ENCODE peak calls at places on chromosomes 13 and 19, in seven cellular contexts. D is SK-N-SH, R is GM12892, C is H1, L is K562, M is GM12878, O is HepG2. U is an unnamed sample.

GRCh38 chr19:54172764-54173699 is at the start of gene TMC4:
- DNase-seq in O (no peak), L (no peak), R (no peak), M (no peak), C (peak; percentile 82), D (no peak), U (no peak)

GRCh38 chr13:77306458-77306857 is 20.4 kb downstream of the MYCBP2 start:
- DNase-seq in R (no peak), C (no peak), O (no peak), M (no peak), L (no peak), D (no peak), U (no peak)

GRCh38 chr19:19485161-19485997 is 30.0 kb downstream of the TSSK6 start:
- DNase-seq in M (no peak), R (no peak), D (no peak), C (no peak), L (no peak), O (no peak), U (no peak)

GRCh38 chr13:47017476-47017875 is 120.6 kb upstream of the HTR2A start:
- DNase-seq in O (no peak), R (no peak), M (no peak), C (no peak), L (no peak), D (no peak), U (no peak)

GRCh38 chr13:112182831-112183543 is 116.0 kb downstream of the SOX1 start:
- DNase-seq in R (no peak), O (peak; percentile 10), L (no peak), M (no peak), C (no peak), D (no peak), U (no peak)

GRCh38 chr19:3019211-3019854 is 9.7 kb downstream of the TLE2 start:
- DNase-seq in O (no peak), R (no peak), M (no peak), D (no peak), C (no peak), L (no peak), U (no peak)

GRCh38 chr13:20938302-20938701 is 35.8 kb upstream of the XPO4 start:
- DNase-seq in L (no peak), R (no peak), M (no peak), D (no peak), C (no peak), O (peak; percentile 32), U (no peak)

GRCh38 chr13:93794197-93794885 is 567.7 kb downstream of the GPC6 start:
- DNase-seq in L (no peak), M (no peak), O (no peak), R (no peak), C (no peak), D (no peak), U (peak; percentile 3)

GRCh38 chr19:48196321-48196761 is 25.9 kb downstream of the ZSWIM9 start:
- DNase-seq in M (no peak), D (peak; percentile 35), C (no peak), R (no peak), L (no peak), O (no peak), U (no peak)

GRCh38 chr13:32016631-32017030 is 14.9 kb upstream of the FRY start:
- DNase-seq in R (no peak), L (no peak), O (no peak), D (no peak), M (no peak), C (no peak), U (no peak)

GRCh38 chr13:52848455-52849190 is at the start of gene PCDH8:
- DNase-seq in D (peak; percentile 93), M (no peak), C (peak; percentile 94), O (no peak), R (no peak), L (no peak), U (no peak)

GRCh38 chr19:45716314-45717130 is 14.2 kb downstream of the FBXO46 start:
- DNase-seq in D (peak; percentile 57), L (peak; percentile 33), O (no peak), R (no peak), M (no peak), C (no peak), U (no peak)

GRCh38 chr13:29474991-29475390 is 120.5 kb downstream of the SLC7A1 start:
- DNase-seq in O (no peak), C (no peak), D (no peak), L (no peak), R (no peak), M (no peak), U (no peak)

GRCh38 chr13:44389003-44389666 is 15.5 kb downstream of the SERP2 start:
- DNase-seq in D (no peak), O (no peak), C (no peak), R (no peak), L (no peak), M (no peak), U (no peak)

GRCh38 chr19:29467824-29468401 is 57.9 kb upstream of the VSTM2B start:
- DNase-seq in M (no peak), L (no peak), O (peak; percentile 50), D (peak; percentile 37), C (peak; percentile 45), R (no peak), U (no peak)

GRCh38 chr13:113113846-113114271 is 8.3 kb downstream of the F7 start:
- DNase-seq in M (no peak), L (no peak), C (peak; percentile 8), O (no peak), D (no peak), R (no peak), U (no peak)

GRCh38 chr13:30900952-30901749 is 4.9 kb upstream of the MEDAG start:
- DNase-seq in R (no peak), L (no peak), C (no peak), O (no peak), D (no peak), M (no peak), U (no peak)

GRCh38 chr13:30898070-30898469 is 8.0 kb upstream of the MEDAG start:
- DNase-seq in M (no peak), D (no peak), R (no peak), O (no peak), L (no peak), C (no peak), U (no peak)

GRCh38 chr13:30904043-30904442 is 2.0 kb upstream of the MEDAG start:
- DNase-seq in M (no peak), R (no peak), O (no peak), L (no peak), D (no peak), C (no peak), U (no peak)

GRCh38 chr13:30895773-30896172 is 10.3 kb upstream of the MEDAG start:
- DNase-seq in L (no peak), R (no peak), D (no peak), M (no peak), O (no peak), C (no peak), U (no peak)

DNA sequence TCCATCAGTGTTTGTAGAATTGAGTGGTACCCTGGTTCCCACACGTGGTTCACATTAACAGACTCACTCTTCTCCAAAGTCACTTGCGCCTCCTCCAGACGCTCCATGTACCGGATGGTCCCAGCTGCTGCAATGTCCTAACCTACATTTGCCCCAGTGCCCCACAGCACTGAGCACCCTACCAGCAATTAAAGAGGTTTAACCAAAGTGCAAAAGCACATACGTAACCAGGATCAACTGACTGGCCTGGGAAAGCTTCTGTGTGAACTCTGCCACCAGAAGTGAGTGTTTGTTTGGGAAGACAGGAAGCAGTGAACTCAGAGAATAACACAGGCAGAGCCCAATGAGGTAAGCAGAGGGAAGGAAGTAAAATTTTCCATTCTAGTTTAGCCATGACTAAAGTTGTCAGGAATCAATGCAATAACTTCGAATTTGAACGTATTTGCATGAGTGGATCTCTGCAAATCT is 7.3 kb upstream of the MEDAG start:
- DNase-seq in R (no peak), M (no peak), O (peak; percentile 72), L (no peak), D (no peak), C (no peak), U (no peak)
- TF ChIP-seq POLR2AphosphoS5 in R (no peak), M (no peak), O (no peak), L (no peak), D (no peak), C (no peak), U (no peak)

GRCh38 chr13:36131215-36131930 is at the start of gene DCLK1:
- DNase-seq in D (peak; percentile 80), R (no peak), M (no peak), L (no peak), C (peak; percentile 77), O (no peak), U (no peak)
- TF ChIP-seq TAF1 in D (no peak), R (no peak), M (no peak), L (no peak), C (no peak), O (no peak), U (no peak)

DNA sequence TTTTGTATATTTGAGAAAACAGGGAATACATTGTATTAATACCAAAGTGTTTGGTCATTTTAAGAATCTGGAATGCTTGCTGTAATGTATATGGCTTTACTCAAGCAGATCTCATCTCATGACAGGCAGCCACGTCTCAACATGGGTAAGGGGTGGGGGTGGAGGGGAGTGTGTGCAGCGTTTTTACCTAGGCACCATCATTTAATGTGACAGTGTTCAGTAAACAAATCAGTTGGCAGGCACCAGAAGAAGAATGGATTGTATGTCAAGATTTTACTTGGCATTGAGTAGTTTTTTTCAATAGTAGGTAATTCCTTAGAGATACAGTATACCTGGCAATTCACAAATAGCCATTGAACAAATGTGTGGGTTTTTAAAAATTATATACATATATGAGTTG is 17.2 kb downstream of the KLF5 start:
- DNase-seq in M (no peak), D (no peak), L (no peak), R (no peak), O (no peak), C (no peak), U (no peak)
- TF ChIP-seq POLR2AphosphoS5 in M (no peak), D (no peak), L (no peak), R (no peak), O (no peak), C (no peak), U (no peak)

DNA sequence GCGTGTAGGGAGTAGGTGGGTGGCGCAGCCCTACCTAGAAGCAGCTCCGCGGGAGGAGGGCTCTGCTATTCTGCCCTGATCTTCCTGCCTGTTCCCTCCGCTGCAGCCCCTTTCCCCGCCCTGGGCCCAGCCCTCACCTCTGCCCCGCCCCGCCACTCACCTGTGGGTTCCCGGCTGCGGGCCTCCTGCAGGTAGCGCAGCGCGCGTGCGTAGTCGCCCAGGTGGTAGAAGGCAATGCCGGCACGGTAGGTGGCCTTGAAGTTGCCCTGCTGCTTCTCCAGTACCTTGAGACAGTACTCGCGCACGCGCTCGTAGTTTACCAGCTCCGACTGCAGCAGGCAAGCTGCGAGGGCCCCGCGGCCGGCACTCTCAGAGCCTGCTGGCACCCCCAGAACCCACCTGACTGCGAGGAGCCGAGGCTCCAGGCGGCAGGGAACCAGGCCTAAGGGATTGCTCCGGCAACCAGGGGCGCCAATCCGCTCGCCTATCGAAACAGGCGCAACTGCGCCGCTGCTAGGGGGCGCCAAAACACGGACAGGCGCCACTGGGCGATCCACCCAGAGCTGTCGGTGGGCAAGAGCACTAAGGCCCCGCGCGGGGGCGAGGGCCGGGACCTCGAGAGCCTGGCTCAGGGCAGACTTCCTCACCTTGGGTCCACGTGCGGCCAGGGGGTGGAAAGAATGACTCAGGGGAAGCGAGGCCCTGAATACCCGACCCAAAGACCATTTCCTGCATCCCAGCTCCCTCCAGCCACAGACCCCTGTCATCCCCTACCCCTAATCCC is 965 bp downstream of the TTC9B start:
- DNase-seq in C (peak; percentile 89), M (no peak), R (no peak), O (no peak), L (peak; percentile 63), D (peak; percentile 81), U (no peak)
- TF ChIP-seq TAF1 in C (no peak), M (no peak), R (no peak), O (no peak), L (no peak), D (no peak), U (no peak)